ENCODE peak calls at places on chromosomes 11 and 22, in seven cellular contexts. S is suprapubic skin, R is dorsolateral prefrontal cortex, P is body of pancreas, F is fibroblast of lung, T is GM12878, I is fibroblast of mammary gland. C is an unnamed sample.

GRCh38 chr11:86484795-86485166 is 110.1 kb downstream of the CCDC81 start:
- DNase-seq in R (no peak), T (no peak), P (no peak), I (peak), F (peak), S (no peak), C (no peak)

GRCh38 chr22:28051787-28052356 is 132.8 kb upstream of the PITPNB start:
- DNase-seq in T (no peak), R (peak), I (peak), S (no peak), P (peak), F (peak), C (no peak)

GRCh38 chr11:102478660-102479245 is 26.2 kb upstream of the TMEM123 start:
- DNase-seq in T (no peak), P (no peak), R (no peak), S (no peak), I (peak), F (no peak), C (no peak)

GRCh38 chr11:47992959-47993820 is 12.8 kb downstream of the PTPRJ start:
- DNase-seq in I (peak), R (no peak), T (no peak), P (no peak), F (peak), S (no peak), C (no peak)

GRCh38 chr11:131884461-131885073 is 514.2 kb downstream of the NTM start:
- DNase-seq in F (no peak), T (no peak), S (no peak), I (no peak), R (no peak), P (no peak), C (no peak)

GRCh38 chr11:65559535-65559934 is 1.4 kb upstream of the LTBP3 start:
- DNase-seq in S (no peak), I (no peak), R (no peak), P (no peak), T (no peak), F (no peak), C (no peak)

GRCh38 chr11:116415095-116415494 is 357.7 kb downstream of the BUD13 start:
- DNase-seq in T (no peak), P (no peak), S (no peak), F (peak), R (no peak), I (no peak), C (no peak)

GRCh38 chr11:102171101-102171500 is 60.9 kb downstream of the YAP1 start:
- DNase-seq in T (no peak), I (peak), S (no peak), R (no peak), F (peak), P (no peak), C (no peak)

GRCh38 chr11:70159612-70160570 is 43.2 kb upstream of the FADD start:
- DNase-seq in T (no peak), S (peak), I (peak), P (peak), F (peak), R (no peak), C (no peak)

GRCh38 chr11:117020873-117021564 is 77.2 kb downstream of the SIK3 start:
- DNase-seq in F (no peak), R (peak), P (no peak), T (no peak), I (no peak), S (no peak), C (no peak)

GRCh38 chr11:88164806-88165205 is 10.4 kb downstream of the RAB38 start:
- DNase-seq in S (no peak), I (no peak), T (no peak), R (no peak), F (no peak), P (no peak), C (no peak)

GRCh38 chr11:69392104-69392653 is 89.3 kb upstream of the LINC01488 start:
- DNase-seq in T (no peak), R (no peak), S (peak), P (no peak), F (no peak), I (no peak), C (no peak)

GRCh38 chr11:114279778-114280532 is 16.2 kb upstream of the NNMT start:
- DNase-seq in T (no peak), I (peak), P (no peak), F (peak), R (no peak), S (no peak), C (no peak)

GRCh38 chr11:74248469-74248868 is 63.0 kb downstream of the P4HA3 start:
- DNase-seq in P (no peak), R (no peak), F (no peak), I (no peak), T (no peak), S (no peak), C (no peak)

GRCh38 chr11:133234883-133235282 is 297.4 kb downstream of the OPCML start:
- DNase-seq in R (no peak), T (no peak), P (no peak), S (no peak), F (no peak), I (no peak), C (no peak)

GRCh38 chr11:15194671-15195415 is 80.1 kb downstream of the INSC start:
- DNase-seq in T (no peak), R (no peak), F (peak), I (peak), S (no peak), P (no peak), C (no peak)

GRCh38 chr22:29762263-29762662 is 4.5 kb downstream of the ZMAT5 start:
- DNase-seq in I (no peak), R (no peak), T (no peak), F (no peak), P (no peak), S (no peak), C (no peak)

GRCh38 chr11:78109011-78109685 is 29.5 kb upstream of the NDUFC2 start:
- DNase-seq in P (no peak), S (no peak), T (no peak), F (no peak), R (no peak), I (no peak), C (no peak)

GRCh38 chr11:71266114-71266833 is 13.9 kb upstream of the SHANK2 start:
- DNase-seq in R (no peak), T (no peak), P (no peak), S (no peak), F (no peak), I (no peak), C (no peak)

GRCh38 chr11:40188848-40189247 is 1270.6 kb downstream of the LRRC4C start:
- DNase-seq in P (peak), R (no peak), T (no peak), I (no peak), F (no peak), S (no peak), C (no peak)

GRCh38 chr11:18352581-18352980 is 30.2 kb downstream of the GTF2H1 start:
- DNase-seq in P (no peak), T (no peak), F (peak), I (peak), R (no peak), S (no peak), C (no peak)

GRCh38 chr11:69919659-69920499 is 100.7 kb upstream of the FGF3 start:
- DNase-seq in P (peak), T (no peak), F (no peak), R (peak), S (peak), I (no peak), C (no peak)

GRCh38 chr22:30251661-30252226 is 5.2 kb upstream of the LIF start:
- DNase-seq in I (peak), T (no peak), R (no peak), P (no peak), F (peak), S (no peak), C (no peak)

GRCh38 chr22:40036591-40037225 is 42.0 kb downstream of the FAM83F start:
- DNase-seq in R (peak), T (no peak), P (peak), S (no peak), F (peak), I (peak), C (peak)

GRCh38 chr11:69808708-69809107 is 10.5 kb downstream of the FGF3 start:
- DNase-seq in I (peak), P (no peak), F (peak), R (no peak), T (no peak), S (no peak), C (no peak)

GRCh38 chr11:134846776-134847722 is 435.0 kb upstream of the B3GAT1 start:
- DNase-seq in F (no peak), T (no peak), S (no peak), P (no peak), I (no peak), R (no peak), C (no peak)

GRCh38 chr22:37634505-37635002 is 4.9 kb upstream of the SH3BP1 start:
- DNase-seq in T (no peak), I (no peak), P (no peak), F (no peak), S (peak), R (no peak), C (peak)

GRCh38 chr22:31177420-31178162 is 17.6 kb downstream of the RNF185 start:
- DNase-seq in R (no peak), T (no peak), F (peak), I (peak), S (no peak), P (no peak), C (no peak)

GRCh38 chr22:43381693-43382092 is 30.1 kb upstream of the MPPED1 start:
- DNase-seq in T (no peak), S (peak), F (no peak), P (no peak), R (no peak), I (no peak), C (no peak)

GRCh38 chr11:59416613-59417012 is 9.6 kb downstream of the OR5A2 start:
- DNase-seq in S (no peak), P (no peak), R (peak), T (no peak), I (no peak), F (no peak), C (no peak)

GRCh38 chr22:27671413-27671721 is 130.2 kb downstream of the MN1 start:
- DNase-seq in S (no peak), R (no peak), I (no peak), T (no peak), P (no peak), F (no peak), C (no peak)

GRCh38 chr11:57458410-57459111 is 1.8 kb upstream of the RTN4RL2 start:
- DNase-seq in F (no peak), P (peak), R (peak), T (no peak), I (peak), S (no peak), C (peak)

GRCh38 chr11:12201016-12201985 is 90.9 kb downstream of the MICAL2 start:
- DNase-seq in P (no peak), I (peak), S (no peak), T (no peak), R (peak), F (peak), C (no peak)
- H3K4me3 ChIP-seq in P (no peak), I (no peak), S (no peak), T (no peak), R (no peak), F (no peak), C (no peak)

GRCh38 chr11:33379931-33380330 is 122.8 kb downstream of the HIPK3 start:
- DNase-seq in T (no peak), R (no peak), S (no peak), F (no peak), P (no peak), I (no peak), C (peak)

GRCh38 chr11:33387586-33387985 is 130.4 kb downstream of the HIPK3 start:
- DNase-seq in S (no peak), I (no peak), R (no peak), T (peak), F (no peak), P (no peak), C (peak)

GRCh38 chr11:33383920-33384209 is 126.7 kb downstream of the HIPK3 start:
- DNase-seq in I (no peak), S (no peak), R (no peak), P (no peak), T (no peak), F (no peak), C (no peak)

GRCh38 chr11:33384251-33384650 is 127.1 kb downstream of the HIPK3 start:
- DNase-seq in R (no peak), T (no peak), P (no peak), I (no peak), S (no peak), F (no peak), C (no peak)

GRCh38 chr11:33383075-33383919 is 126.1 kb downstream of the HIPK3 start:
- DNase-seq in P (no peak), T (peak), I (no peak), F (peak), R (no peak), S (no peak), C (peak)
- TF ChIP-seq CTCF in P (no peak), T (no peak), I (no peak), F (no peak), R (no peak), S (no peak), C (no peak)

GRCh38 chr11:119339581-119340334 is 925 bp downstream of the C1QTNF5 start:
- DNase-seq in F (peak), I (peak), P (peak), S (no peak), T (no peak), R (no peak), C (no peak)

GRCh38 chr11:119337581-119338317 is 2.9 kb downstream of the C1QTNF5 start:
- DNase-seq in P (no peak), I (peak), R (no peak), T (no peak), F (peak), S (no peak), C (no peak)

GRCh38 chr11:119338946-119339580 is 1.6 kb downstream of the C1QTNF5 start:
- DNase-seq in P (no peak), T (no peak), R (no peak), I (no peak), F (no peak), S (no peak), C (no peak)

GRCh38 chr11:119336744-119337469 is 2.6 kb downstream of the RNF26 start:
- DNase-seq in R (no peak), T (no peak), I (no peak), P (no peak), S (no peak), F (no peak), C (no peak)

GRCh38 chr11:119338318-119338890 is 2.3 kb downstream of the C1QTNF5 start:
- DNase-seq in R (peak), T (no peak), P (peak), I (peak), S (no peak), F (peak), C (no peak)
- H3K4me3 ChIP-seq in R (peak), T (no peak), P (no peak), I (no peak), S (peak), F (peak), C (no peak)

GRCh38 chr22:46568102-46568809 is 30.8 kb upstream of the CELSR1 start:
- DNase-seq in S (peak), F (no peak), T (no peak), I (no peak), P (no peak), R (peak), C (no peak)
- TF ChIP-seq CTCF in S (no peak), F (no peak), T (peak), I (no peak), P (no peak), R (no peak), C (no peak)

GRCh38 chr22:41780714-41781507 is 19.6 kb upstream of the CCDC134 start:
- DNase-seq in F (peak), S (peak), T (peak), R (peak), I (peak), P (peak), C (peak)
- H3K4me3 ChIP-seq in F (no peak), S (no peak), T (peak), R (no peak), I (no peak), P (no peak), C (peak)

DNA sequence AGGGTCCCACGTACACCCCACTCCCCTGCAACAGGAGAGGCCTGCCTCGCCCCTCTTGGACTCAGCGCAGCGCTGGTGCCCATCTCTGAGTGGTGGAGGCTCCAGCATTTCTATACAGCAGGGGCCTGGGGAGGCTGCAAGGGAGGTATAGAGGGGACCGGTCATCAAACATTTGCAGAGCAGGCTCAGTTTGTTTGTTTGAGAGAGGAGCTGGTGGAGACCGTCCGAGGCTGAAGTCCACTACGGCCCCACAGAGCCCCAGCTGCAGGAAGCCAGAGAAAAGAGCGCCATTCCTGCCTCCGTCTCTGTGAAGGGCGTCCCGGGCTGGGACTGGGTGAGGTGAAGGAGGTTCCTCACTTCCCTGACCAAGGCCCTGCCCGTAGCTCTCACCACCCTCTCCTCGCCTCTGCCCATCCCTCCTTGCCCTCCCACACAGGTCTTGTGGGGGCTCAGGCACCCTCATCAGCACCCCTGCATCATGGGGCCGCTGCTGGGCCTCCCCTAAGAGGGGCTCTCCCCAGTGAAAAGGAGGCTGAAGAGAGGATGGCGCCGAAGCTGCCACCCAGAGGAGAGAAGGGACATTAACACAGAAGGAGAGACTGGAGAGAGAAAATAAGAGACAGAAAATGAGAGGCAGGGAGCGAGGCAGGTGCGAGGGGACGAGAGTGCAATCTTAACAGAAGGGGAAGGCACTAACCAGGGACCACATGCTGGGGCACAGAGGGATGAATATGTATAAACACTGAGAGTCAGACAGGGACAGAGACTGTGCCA is 24.6 kb downstream of the RPUSD4 start:
- DNase-seq in I (no peak), T (no peak), R (no peak), F (no peak), P (no peak), S (no peak), C (no peak)
- TF ChIP-seq CTCF in I (peak), T (no peak), R (no peak), F (peak), P (no peak), S (no peak), C (no peak)

GRCh38 chr22:49934144-49934890 is 15.9 kb downstream of the CRELD2 start:
- DNase-seq in I (peak), P (peak), R (peak), T (no peak), S (no peak), F (peak), C (no peak)
- H3K4me3 ChIP-seq in I (peak), P (no peak), R (peak), T (peak), S (peak), F (peak), C (peak)

GRCh38 chr11:46521947-46522681 is 71.7 kb downstream of the AMBRA1 start:
- DNase-seq in T (no peak), P (no peak), I (peak), F (peak), S (no peak), R (no peak), C (no peak)
- TF ChIP-seq CTCF in T (peak), P (no peak), I (peak), F (no peak), S (no peak), R (no peak), C (peak)

GRCh38 chr11:62725686-62726085 is 1.6 kb downstream of the HNRNPUL2 start:
- DNase-seq in T (no peak), F (no peak), R (no peak), S (peak), I (no peak), P (no peak), C (no peak)
- H3K4me3 ChIP-seq in T (peak), F (peak), R (peak), S (peak), I (peak), P (peak), C (peak)

GRCh38 chr11:61776561-61777075 is 15.8 kb downstream of the TMEM258 start:
- DNase-seq in F (peak), R (peak), P (peak), T (no peak), I (peak), S (no peak), C (no peak)
- TF ChIP-seq CTCF in F (peak), R (no peak), P (peak), T (peak), I (peak), S (no peak), C (peak)

C was measured in GM06990.